ENCODE peak calls at places on chromosomes 5 and 9, in seven cellular contexts. D is tibial nerve; K is CD8-positive, alpha-beta T cell; J is lower lobe of right lung; Z is caudate nucleus; X is cardiac muscle cell; H is coronary artery. N is an unnamed sample.

GRCh38 chr9:36337002-36337401 is 63.1 kb downstream of the RNF38 start:
- DNase-seq in X (no peak), Z (no peak), D (no peak), J (no peak), K (no peak), H (no peak), N (no peak)

GRCh38 chr5:101393795-101394450 is 490.8 kb upstream of the ST8SIA4 start:
- DNase-seq in X (no peak), D (no peak), Z (no peak), H (no peak), J (no peak), K (no peak), N (no peak)

GRCh38 chr5:373710-374602 is 52.4 kb downstream of the AHRR start:
- DNase-seq in Z (no peak), D (no peak), K (peak; percentile 86), X (peak; percentile 66), J (no peak), H (peak; percentile 59), N (no peak)

GRCh38 chr5:12323637-12324229 is 419.5 kb upstream of the CTNND2 start:
- DNase-seq in D (no peak), K (no peak), X (no peak), H (no peak), Z (no peak), J (no peak), N (no peak)

GRCh38 chr5:142947427-142947709 is 177.2 kb downstream of the ARHGAP26 start:
- DNase-seq in Z (no peak), J (no peak), K (no peak), H (no peak), D (no peak), X (no peak), N (no peak)

GRCh38 chr9:120104771-120105170 is 475.2 kb downstream of the CDK5RAP2 start:
- DNase-seq in Z (no peak), X (no peak), H (no peak), K (no peak), D (no peak), J (no peak), N (no peak)

GRCh38 chr5:82425591-82425990 is 147.4 kb upstream of the RPS23 start:
- DNase-seq in D (no peak), X (no peak), J (no peak), K (no peak), Z (no peak), H (no peak), N (no peak)

GRCh38 chr5:36462295-36463021 is 143.9 kb upstream of the SLC1A3 start:
- DNase-seq in D (no peak), K (no peak), Z (no peak), X (no peak), H (no peak), J (no peak), N (no peak)

GRCh38 chr9:133792721-133793470 is 54.7 kb upstream of the SARDH start:
- DNase-seq in X (peak; percentile 70), Z (peak; percentile 61), H (peak; percentile 85), D (peak; percentile 68), K (peak; percentile 72), J (peak; percentile 84), N (peak; percentile 28)

GRCh38 chr9:89234636-89235035 is 56.0 kb upstream of the SHC3 start:
- DNase-seq in Z (no peak), K (no peak), H (no peak), D (no peak), J (peak; percentile 63), X (peak; percentile 27), N (peak; percentile 5)

GRCh38 chr5:35990941-35991592 is at the start of gene UGT3A1:
- DNase-seq in H (no peak), D (no peak), X (peak; percentile 45), J (no peak), K (no peak), Z (no peak), N (no peak)

GRCh38 chr9:101566904-101567724 is 27.7 kb downstream of the PPP3R2 start:
- DNase-seq in J (no peak), H (no peak), Z (peak; percentile 35), X (no peak), K (no peak), D (no peak), N (no peak)

GRCh38 chr9:83932001-83932400 is 10.8 kb upstream of the KIF27 start:
- DNase-seq in D (no peak), X (no peak), Z (no peak), K (no peak), H (no peak), J (no peak), N (no peak)

GRCh38 chr9:123322771-123323481 is 33.1 kb upstream of the CRB2 start:
- DNase-seq in J (no peak), X (peak; percentile 34), H (no peak), D (no peak), Z (no peak), K (peak; percentile 80), N (no peak)

GRCh38 chr9:123326030-123326586 is 29.9 kb upstream of the CRB2 start:
- DNase-seq in D (no peak), J (no peak), X (no peak), K (no peak), Z (no peak), H (no peak), N (no peak)

GRCh38 chr9:123326662-123327093 is 29.3 kb upstream of the CRB2 start:
- DNase-seq in X (no peak), D (no peak), H (no peak), K (no peak), Z (no peak), J (peak; percentile 61), N (peak; percentile 23)

GRCh38 chr9:123323482-123324013 is 32.4 kb upstream of the CRB2 start:
- DNase-seq in Z (no peak), D (no peak), H (no peak), K (no peak), J (no peak), X (no peak), N (no peak)

DNA sequence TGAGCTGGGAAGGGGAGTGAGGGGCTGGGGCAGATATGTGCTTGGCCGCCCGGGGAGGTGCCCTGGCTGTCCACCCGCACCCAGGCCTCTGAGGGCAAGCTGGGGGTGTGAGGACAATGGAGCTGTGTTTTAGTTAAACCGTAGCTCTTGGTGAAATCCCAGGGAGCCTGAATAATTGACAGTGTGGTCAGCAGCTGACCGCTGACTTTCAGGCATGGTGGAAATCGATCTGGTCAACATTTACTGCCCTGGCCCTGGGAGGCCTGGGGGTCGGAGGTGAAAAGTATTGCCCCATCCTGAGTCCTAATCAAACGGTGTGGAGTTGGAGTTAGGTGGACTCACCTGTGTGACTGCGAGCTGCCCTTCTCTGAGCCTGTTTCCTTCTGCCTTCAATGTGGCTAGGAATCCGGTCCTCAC is 31.2 kb upstream of the CRB2 start:
- DNase-seq in D (no peak), Z (no peak), H (no peak), J (no peak), X (no peak), K (no peak), N (no peak)
- H3K27ac ChIP-seq in D (no peak overlapping the region), Z (no peak overlapping the region), H (no peak overlapping the region), J (no peak overlapping the region), X (no peak overlapping the region), K (no peak overlapping the region), N (no peak overlapping the region)

DNA sequence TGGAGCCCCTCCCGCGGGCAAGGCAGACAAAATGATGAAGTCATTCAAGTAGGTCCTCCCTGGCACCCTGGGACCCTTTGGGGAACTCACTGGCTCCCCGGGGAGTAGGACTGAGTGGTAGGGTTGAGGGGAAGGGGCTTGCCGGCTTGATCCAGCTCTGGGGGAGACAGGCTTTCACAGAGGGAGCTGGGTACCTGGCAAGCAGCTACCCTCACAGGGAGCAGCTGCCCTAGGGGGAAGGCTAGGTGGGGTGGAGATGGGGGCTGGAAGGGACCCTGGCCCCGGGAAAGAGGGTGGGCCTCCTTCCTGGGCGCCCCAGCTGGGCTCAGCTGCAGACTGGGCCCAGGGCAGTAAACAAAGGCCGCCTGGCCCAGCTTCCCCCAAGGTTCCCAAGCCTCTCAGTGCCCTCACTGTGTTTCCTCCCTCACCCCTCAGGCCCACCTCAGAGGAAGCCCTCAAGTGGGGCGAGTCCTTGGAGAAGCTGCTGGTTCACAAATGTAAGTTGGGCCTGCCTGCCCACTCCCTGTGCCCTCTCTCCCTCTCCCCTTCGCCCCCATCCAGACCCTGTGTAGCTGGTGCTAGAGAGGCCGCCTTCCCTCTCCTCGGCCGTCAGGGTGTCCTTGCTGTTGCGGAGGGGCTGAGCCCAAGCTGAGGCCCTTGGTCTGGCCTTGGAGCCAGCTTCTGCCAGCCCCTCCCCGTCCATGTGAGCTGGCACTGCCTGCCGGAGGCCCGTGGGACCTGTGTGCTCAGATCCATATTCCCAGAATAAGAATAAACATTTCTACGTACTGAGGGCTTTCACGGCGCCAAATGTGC is 131.2 kb downstream of the RGS3 start:
- DNase-seq in J (peak; percentile 29), K (no peak), Z (no peak), H (no peak), D (no peak), X (no peak), N (no peak)
- H3K27ac ChIP-seq in J (peak overlapping the region; percentile 81), K (no peak overlapping the region), Z (peak overlapping the region; percentile 72), H (peak overlapping the region; percentile 89), D (peak overlapping the region; percentile 69), X (peak overlapping the region; percentile 93), N (peak overlapping the region; percentile 67)

GRCh38 chr9:68720656-68721313 is 15.7 kb downstream of the PIP5K1B start:
- DNase-seq in D (no peak), H (no peak), K (no peak), Z (no peak), J (no peak), X (no peak), N (no peak)
- H3K27ac ChIP-seq in D (no peak overlapping the region), H (no peak overlapping the region), K (no peak overlapping the region), Z (no peak overlapping the region), J (no peak overlapping the region), X (no peak overlapping the region), N (no peak overlapping the region)

GRCh38 chr5:92911293-92911692 is 669.7 kb downstream of the NR2F1-AS1 start:
- DNase-seq in K (no peak), J (no peak), H (no peak), X (no peak), D (no peak), Z (no peak), N (no peak)

GRCh38 chr5:92906798-92907380 is 674.1 kb downstream of the NR2F1-AS1 start:
- DNase-seq in D (no peak), H (no peak), Z (no peak), J (no peak), X (no peak), K (no peak), N (no peak)

GRCh38 chr5:92909545-92909962 is 671.5 kb downstream of the NR2F1-AS1 start:
- DNase-seq in D (no peak), K (no peak), Z (no peak), X (peak; percentile 57), J (no peak), H (no peak), N (no peak)

GRCh38 chr5:92908952-92909351 is 672.1 kb downstream of the NR2F1-AS1 start:
- DNase-seq in H (no peak), Z (no peak), J (no peak), K (no peak), D (no peak), X (no peak), N (no peak)

DNA sequence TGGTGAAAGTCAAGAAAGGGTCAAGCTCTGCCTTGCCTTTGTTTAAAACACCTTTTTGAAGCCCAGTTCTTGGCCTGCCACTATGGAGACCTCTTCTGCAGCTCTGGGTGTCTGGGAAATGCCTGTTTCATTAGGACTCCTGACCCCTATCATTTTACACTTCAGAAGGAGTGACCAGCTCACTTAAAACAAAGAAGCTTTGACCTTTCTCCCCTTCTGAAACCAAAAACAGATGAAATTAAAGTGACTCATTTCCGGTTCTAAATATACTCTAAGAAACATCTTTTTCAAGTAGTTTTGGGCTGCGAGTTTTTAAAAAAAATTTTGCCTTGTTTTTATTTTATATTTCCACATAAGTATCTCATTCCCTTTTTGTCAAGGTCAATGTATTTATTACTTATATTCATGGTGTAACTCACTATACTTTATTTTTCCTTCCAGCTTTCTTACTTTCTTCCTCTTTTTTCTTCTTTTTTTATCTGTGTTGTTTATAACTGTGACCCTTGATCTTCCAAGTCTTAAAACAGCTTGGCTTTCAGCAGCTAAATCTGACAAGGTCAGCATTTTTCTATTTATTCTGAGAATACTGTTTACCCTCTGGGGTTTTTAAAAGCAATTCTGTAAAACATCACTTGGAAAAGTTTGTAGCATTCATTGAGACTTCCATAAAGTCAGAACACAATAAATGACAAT is 673.0 kb downstream of the NR2F1-AS1 start:
- DNase-seq in Z (no peak), J (no peak), D (no peak), X (peak; percentile 13), H (no peak), K (no peak), N (no peak)
- H3K27ac ChIP-seq in Z (no peak overlapping the region), J (no peak overlapping the region), D (no peak overlapping the region), X (no peak overlapping the region), H (no peak overlapping the region), K (no peak overlapping the region), N (no peak overlapping the region)

N was measured in substantia nigra.